ENCODE peak calls at places on chromosomes 5 and 9, in ten cellular contexts. W, G, M, V, X, O, C, J, Y and B are unnamed samples.

GRCh38 chr9:76369583-76369982 is 24.6 kb downstream of the RFK start:
- DNase-seq in O (no peak), J (peak; percentile 31), V (no peak), Y (peak; percentile 50), G (peak; percentile 33), C (peak; percentile 28), M (no peak), X (peak; percentile 49), W (no peak), B (no peak)

GRCh38 chr5:522899-523657 is 1.2 kb downstream of the SLC9A3 start:
- DNase-seq in C (no peak), W (no peak), X (no peak), M (no peak), V (no peak), G (peak; percentile 58), J (peak; percentile 61), Y (no peak), O (no peak), B (no peak)

GRCh38 chr9:88976186-88976887 is 14.9 kb upstream of the S1PR3 start:
- DNase-seq in G (no peak), C (peak; percentile 10), J (no peak), V (no peak), M (no peak), O (no peak), Y (no peak), W (no peak), X (no peak), B (no peak)

GRCh38 chr5:103327451-103327850 is 68.9 kb downstream of the MACIR start:
- DNase-seq in G (peak; percentile 5), V (no peak), X (no peak), C (no peak), J (no peak), W (no peak), Y (no peak), M (no peak), O (no peak), B (no peak)

GRCh38 chr5:168693883-168694282 is 114.7 kb upstream of the PANK3 start:
- DNase-seq in G (no peak), Y (no peak), X (no peak), M (no peak), W (no peak), J (no peak), O (no peak), C (no peak), V (no peak), B (no peak)

GRCh38 chr5:78787763-78788162 is 139.2 kb upstream of the LHFPL2 start:
- DNase-seq in Y (no peak), W (no peak), M (no peak), C (no peak), O (no peak), J (no peak), G (no peak), V (no peak), X (no peak), B (no peak)

GRCh38 chr5:161544350-161544765 is 2.2 kb downstream of the GABRB2 start:
- DNase-seq in J (peak; percentile 83), C (no peak), Y (peak; percentile 4), M (no peak), V (no peak), X (peak; percentile 3), W (no peak), G (peak; percentile 82), O (no peak), B (peak; percentile 4)

GRCh38 chr9:89319015-89319905 is 960 bp downstream of the SECISBP2 start:
- DNase-seq in Y (no peak), X (no peak), G (no peak), V (no peak), W (no peak), M (no peak), O (no peak), J (peak; percentile 39), C (no peak), B (no peak)

GRCh38 chr5:174526177-174526576 is 198.2 kb upstream of the MSX2 start:
- DNase-seq in J (no peak), G (no peak), Y (no peak), W (no peak), O (no peak), M (no peak), X (no peak), V (no peak), C (no peak), B (no peak)

GRCh38 chr5:67381240-67381875 is 184.8 kb upstream of the CD180 start:
- DNase-seq in W (no peak), X (no peak), Y (no peak), O (no peak), V (no peak), M (no peak), C (no peak), G (peak; percentile 23), J (peak; percentile 19), B (no peak)

GRCh38 chr9:80592413-80592812 is 1020.6 kb downstream of the TLE4 start:
- DNase-seq in V (no peak), C (no peak), Y (no peak), W (no peak), X (no peak), M (no peak), J (no peak), G (no peak), O (no peak), B (no peak)

GRCh38 chr9:129553277-129553676 is 67.6 kb downstream of the C9orf50 start:
- DNase-seq in M (no peak), V (no peak), J (no peak), Y (no peak), O (peak; percentile 10), C (no peak), X (no peak), W (no peak), G (no peak), B (no peak)

GRCh38 chr9:93730213-93730612 is 153.8 kb downstream of the PHF2 start:
- DNase-seq in X (no peak), O (no peak), V (no peak), W (no peak), M (no peak), C (no peak), J (no peak), Y (no peak), G (no peak), B (no peak)

GRCh38 chr9:93731963-93732362 is 155.6 kb downstream of the PHF2 start:
- DNase-seq in V (no peak), Y (no peak), M (no peak), C (no peak), W (no peak), X (no peak), J (no peak), G (no peak), O (no peak), B (no peak)

GRCh38 chr9:93726147-93726546 is 149.8 kb downstream of the PHF2 start:
- DNase-seq in C (no peak), G (no peak), V (no peak), Y (no peak), M (no peak), W (no peak), J (no peak), O (no peak), X (no peak), B (no peak)

GRCh38 chr9:93725382-93725781 is 149.0 kb downstream of the PHF2 start:
- DNase-seq in X (no peak), C (no peak), J (no peak), V (no peak), W (no peak), G (no peak), O (no peak), M (no peak), Y (no peak), B (no peak)

GRCh38 chr9:93730643-93731042 is 154.3 kb downstream of the PHF2 start:
- DNase-seq in G (no peak), M (no peak), O (no peak), X (no peak), Y (no peak), J (no peak), W (no peak), C (no peak), V (no peak), B (no peak)
- H3K4me3 ChIP-seq in G (no peak overlapping the region), M (no peak overlapping the region), O (no peak overlapping the region), X (no peak overlapping the region), Y (no peak overlapping the region), J (no peak overlapping the region), W (no peak overlapping the region), C (no peak overlapping the region), V (no peak overlapping the region), B (no peak overlapping the region)

GRCh38 chr5:58683567-58683966 is 100.7 kb downstream of the RAB3C start:
- DNase-seq in O (no peak), J (no peak), X (no peak), W (no peak), C (no peak), V (no peak), M (no peak), Y (no peak), G (no peak), B (no peak)

GRCh38 chr5:58681943-58682342 is 99.1 kb downstream of the RAB3C start:
- DNase-seq in Y (no peak), J (no peak), M (no peak), C (no peak), O (no peak), W (no peak), V (no peak), X (no peak), G (no peak), B (no peak)

GRCh38 chr5:58687595-58687994 is 104.7 kb downstream of the RAB3C start:
- DNase-seq in G (no peak), O (no peak), X (no peak), J (no peak), Y (no peak), V (no peak), W (no peak), M (no peak), C (no peak), B (no peak)
- H3K4me3 ChIP-seq in G (no peak overlapping the region), O (no peak overlapping the region), X (no peak overlapping the region), J (no peak overlapping the region), Y (no peak overlapping the region), V (no peak overlapping the region), W (no peak overlapping the region), M (no peak overlapping the region), C (no peak overlapping the region), B (no peak overlapping the region)

DNA sequence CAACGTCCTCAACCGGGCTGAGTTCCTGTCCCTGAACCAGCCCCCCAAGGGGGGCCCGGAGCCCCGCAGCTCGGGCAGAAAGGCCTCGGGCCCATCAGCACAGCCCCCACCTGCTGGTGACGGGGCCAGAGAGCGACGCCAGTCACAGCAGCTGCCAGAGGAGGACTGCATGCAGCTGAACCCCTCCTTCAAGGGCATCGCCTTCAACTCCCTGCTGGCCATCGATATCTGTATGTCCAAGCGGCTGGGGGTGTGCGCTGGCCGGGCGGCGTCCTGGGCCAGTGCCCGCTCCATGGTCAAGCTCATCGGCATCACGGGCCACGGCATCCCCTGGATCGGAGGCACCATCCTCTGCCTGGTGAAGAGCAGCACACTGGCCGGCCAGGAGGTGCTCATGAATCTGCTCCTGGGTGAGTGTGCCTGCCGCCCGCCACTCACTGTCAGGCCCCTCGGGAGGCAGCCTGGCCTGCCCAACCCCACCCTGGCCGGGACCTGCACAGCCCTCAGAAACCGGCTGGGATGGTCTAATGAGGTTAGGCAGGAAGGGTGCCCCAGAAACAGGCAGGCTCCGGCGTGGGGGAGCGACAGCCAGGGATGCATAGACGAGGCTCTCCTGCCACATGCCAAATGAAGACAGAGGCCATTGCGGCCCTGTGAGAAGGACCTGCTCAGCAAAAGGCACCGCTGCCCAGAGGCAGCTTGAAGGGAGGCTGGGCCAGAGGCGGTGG is 680 bp downstream of the PLPP7 start:
- DNase-seq in O (no peak), W (no peak), Y (no peak), J (no peak), C (no peak), X (no peak), M (no peak), V (peak; percentile 39), G (no peak), B (no peak)
- H3K4me3 ChIP-seq in O (peak overlapping the region; percentile 46), W (peak overlapping the region; percentile 63), Y (no peak overlapping the region), J (no peak overlapping the region), C (peak overlapping the region; percentile 57), X (peak overlapping the region; percentile 48), M (no peak overlapping the region), V (peak overlapping the region; percentile 47), G (no peak overlapping the region), B (peak overlapping the region; percentile 46)

GRCh38 chr5:135544666-135545045 is 8.9 kb upstream of the NEUROG1 start:
- DNase-seq in W (no peak), X (no peak), O (no peak), Y (no peak), M (no peak), G (peak; percentile 66), C (no peak), J (no peak), V (no peak), B (no peak)
- H3K4me3 ChIP-seq in W (peak overlapping the region; percentile 33), X (no peak overlapping the region), O (peak overlapping the region; percentile 25), Y (no peak overlapping the region), M (no peak overlapping the region), G (peak overlapping the region; percentile 27), C (peak overlapping the region; percentile 50), J (no peak overlapping the region), V (peak overlapping the region; percentile 73), B (no peak overlapping the region)